ENCODE peak calls at places on chromosomes 6 and 20, in five cellular contexts. One of them, this sample, is unnamed.

GRCh38 chr20:62627901-62628612 is 14.2 kb upstream of the SLCO4A1 start:
- DNase-seq in ELR: peak
- DNase-seq in hippocampal formation: no peak
- DNase-seq in foreskin fibroblast: peak
- DNase-seq in activated gamma-delta T cell treated with anti-CD3 and anti-CD28 coated beads, Interleukin-2, amount 50 U/mL, for 16 hours: no peak
- DNase-seq in this sample: peak

GRCh38 chr6:129677634-129678325 is 32.2 kb downstream of the ARHGAP18 start:
- DNase-seq in activated gamma-delta T cell treated with anti-CD3 and anti-CD28 coated beads, Interleukin-2, amount 50 U/mL, for 16 hours: no peak
- DNase-seq in ELR: peak
- DNase-seq in foreskin fibroblast: no peak
- DNase-seq in hippocampal formation: no peak
- DNase-seq in this sample: peak

GRCh38 chr20:2872304-2873009 is 824 bp upstream of the PTPRA start:
- DNase-seq in ELR: peak
- DNase-seq in hippocampal formation: peak
- DNase-seq in foreskin fibroblast: peak
- DNase-seq in activated gamma-delta T cell treated with anti-CD3 and anti-CD28 coated beads, Interleukin-2, amount 50 U/mL, for 16 hours: peak
- DNase-seq in this sample: no peak

GRCh38 chr20:32979201-32979998 is 24.8 kb downstream of the SUN5 start:
- DNase-seq in foreskin fibroblast: no peak
- DNase-seq in activated gamma-delta T cell treated with anti-CD3 and anti-CD28 coated beads, Interleukin-2, amount 50 U/mL, for 16 hours: no peak
- DNase-seq in ELR: no peak
- DNase-seq in hippocampal formation: no peak
- DNase-seq in this sample: no peak

GRCh38 chr6:144013486-144013909 is 5.4 kb upstream of the PLAGL1 start:
- DNase-seq in hippocampal formation: peak
- DNase-seq in ELR: peak
- DNase-seq in activated gamma-delta T cell treated with anti-CD3 and anti-CD28 coated beads, Interleukin-2, amount 50 U/mL, for 16 hours: peak
- DNase-seq in foreskin fibroblast: peak
- DNase-seq in this sample: peak

GRCh38 chr20:46349742-46350056 is 41.4 kb upstream of the CDH22 start:
- DNase-seq in activated gamma-delta T cell treated with anti-CD3 and anti-CD28 coated beads, Interleukin-2, amount 50 U/mL, for 16 hours: no peak
- DNase-seq in hippocampal formation: no peak
- DNase-seq in ELR: no peak
- DNase-seq in foreskin fibroblast: no peak
- DNase-seq in this sample: no peak

GRCh38 chr20:47876348-47877056 is 91.2 kb upstream of the SULF2 start:
- DNase-seq in hippocampal formation: no peak
- DNase-seq in ELR: no peak
- DNase-seq in activated gamma-delta T cell treated with anti-CD3 and anti-CD28 coated beads, Interleukin-2, amount 50 U/mL, for 16 hours: no peak
- DNase-seq in foreskin fibroblast: no peak
- DNase-seq in this sample: no peak

GRCh38 chr6:108948252-108948651 is 100.0 kb downstream of the ARMC2 start:
- DNase-seq in activated gamma-delta T cell treated with anti-CD3 and anti-CD28 coated beads, Interleukin-2, amount 50 U/mL, for 16 hours: no peak
- DNase-seq in foreskin fibroblast: peak
- DNase-seq in ELR: no peak
- DNase-seq in hippocampal formation: peak
- DNase-seq in this sample: no peak

GRCh38 chr6:80540700-80541099 is 434.2 kb downstream of the BCKDHB start:
- DNase-seq in ELR: peak
- DNase-seq in activated gamma-delta T cell treated with anti-CD3 and anti-CD28 coated beads, Interleukin-2, amount 50 U/mL, for 16 hours: no peak
- DNase-seq in foreskin fibroblast: no peak
- DNase-seq in hippocampal formation: no peak
- DNase-seq in this sample: no peak

GRCh38 chr20:3814928-3815495 is 5.3 kb upstream of the AP5S1 start:
- DNase-seq in foreskin fibroblast: no peak
- DNase-seq in hippocampal formation: no peak
- DNase-seq in activated gamma-delta T cell treated with anti-CD3 and anti-CD28 coated beads, Interleukin-2, amount 50 U/mL, for 16 hours: no peak
- DNase-seq in ELR: no peak
- DNase-seq in this sample: no peak

GRCh38 chr20:50052550-50052949 is 60.4 kb downstream of the UBE2V1 start:
- DNase-seq in ELR: no peak
- DNase-seq in activated gamma-delta T cell treated with anti-CD3 and anti-CD28 coated beads, Interleukin-2, amount 50 U/mL, for 16 hours: no peak
- DNase-seq in foreskin fibroblast: no peak
- DNase-seq in hippocampal formation: no peak
- DNase-seq in this sample: no peak

GRCh38 chr6:137224890-137225198 is 5.7 kb upstream of the IFNGR1 start:
- DNase-seq in ELR: no peak
- DNase-seq in foreskin fibroblast: no peak
- DNase-seq in hippocampal formation: peak
- DNase-seq in activated gamma-delta T cell treated with anti-CD3 and anti-CD28 coated beads, Interleukin-2, amount 50 U/mL, for 16 hours: no peak
- DNase-seq in this sample: no peak

GRCh38 chr6:98041072-98041471 is 758.1 kb upstream of the MMS22L start:
- DNase-seq in foreskin fibroblast: no peak
- DNase-seq in ELR: no peak
- DNase-seq in hippocampal formation: no peak
- DNase-seq in activated gamma-delta T cell treated with anti-CD3 and anti-CD28 coated beads, Interleukin-2, amount 50 U/mL, for 16 hours: no peak
- DNase-seq in this sample: no peak

GRCh38 chr6:140708386-140708785 is 1333.9 kb upstream of the CITED2 start:
- DNase-seq in hippocampal formation: no peak
- DNase-seq in foreskin fibroblast: no peak
- DNase-seq in activated gamma-delta T cell treated with anti-CD3 and anti-CD28 coated beads, Interleukin-2, amount 50 U/mL, for 16 hours: no peak
- DNase-seq in ELR: no peak
- DNase-seq in this sample: no peak

GRCh38 chr6:170098428-170099170 is 192.3 kb downstream of the DLL1 start:
- DNase-seq in activated gamma-delta T cell treated with anti-CD3 and anti-CD28 coated beads, Interleukin-2, amount 50 U/mL, for 16 hours: no peak
- DNase-seq in ELR: no peak
- DNase-seq in foreskin fibroblast: no peak
- DNase-seq in hippocampal formation: no peak
- DNase-seq in this sample: no peak

GRCh38 chr6:82645536-82646230 is 282.1 kb downstream of the TPBG start:
- DNase-seq in foreskin fibroblast: no peak
- DNase-seq in hippocampal formation: no peak
- DNase-seq in activated gamma-delta T cell treated with anti-CD3 and anti-CD28 coated beads, Interleukin-2, amount 50 U/mL, for 16 hours: no peak
- DNase-seq in ELR: no peak
- DNase-seq in this sample: no peak

GRCh38 chr6:57068066-57068465 is 21.6 kb downstream of the KIAA1586 start:
- DNase-seq in activated gamma-delta T cell treated with anti-CD3 and anti-CD28 coated beads, Interleukin-2, amount 50 U/mL, for 16 hours: no peak
- DNase-seq in foreskin fibroblast: no peak
- DNase-seq in ELR: no peak
- DNase-seq in hippocampal formation: no peak
- DNase-seq in this sample: no peak

GRCh38 chr6:113490356-113490755 is 366.8 kb upstream of the MARCKS start:
- DNase-seq in hippocampal formation: no peak
- DNase-seq in activated gamma-delta T cell treated with anti-CD3 and anti-CD28 coated beads, Interleukin-2, amount 50 U/mL, for 16 hours: no peak
- DNase-seq in foreskin fibroblast: no peak
- DNase-seq in ELR: no peak
- DNase-seq in this sample: no peak

GRCh38 chr6:158314737-158315136 is 2.5 kb downstream of the TULP4 start:
- DNase-seq in foreskin fibroblast: no peak
- DNase-seq in activated gamma-delta T cell treated with anti-CD3 and anti-CD28 coated beads, Interleukin-2, amount 50 U/mL, for 16 hours: no peak
- DNase-seq in ELR: no peak
- DNase-seq in hippocampal formation: no peak
- DNase-seq in this sample: no peak

GRCh38 chr6:166097914-166098522 is 69.6 kb downstream of the TBXT start:
- DNase-seq in ELR: peak
- DNase-seq in foreskin fibroblast: no peak
- DNase-seq in activated gamma-delta T cell treated with anti-CD3 and anti-CD28 coated beads, Interleukin-2, amount 50 U/mL, for 16 hours: peak
- DNase-seq in hippocampal formation: peak
- DNase-seq in this sample: peak

GRCh38 chr20:52191132-52191435 is 495 bp downstream of the ZFP64 start:
- DNase-seq in activated gamma-delta T cell treated with anti-CD3 and anti-CD28 coated beads, Interleukin-2, amount 50 U/mL, for 16 hours: no peak
- DNase-seq in hippocampal formation: peak
- DNase-seq in ELR: peak
- DNase-seq in foreskin fibroblast: peak
- DNase-seq in this sample: no peak

GRCh38 chr20:63946986-63947637 is 9.1 kb downstream of the UCKL1 start:
- DNase-seq in foreskin fibroblast: no peak
- DNase-seq in activated gamma-delta T cell treated with anti-CD3 and anti-CD28 coated beads, Interleukin-2, amount 50 U/mL, for 16 hours: no peak
- DNase-seq in ELR: no peak
- DNase-seq in hippocampal formation: no peak
- DNase-seq in this sample: no peak

GRCh38 chr6:42332916-42333315 is 115.3 kb upstream of the MRPS10 start:
- DNase-seq in foreskin fibroblast: no peak
- DNase-seq in ELR: no peak
- DNase-seq in activated gamma-delta T cell treated with anti-CD3 and anti-CD28 coated beads, Interleukin-2, amount 50 U/mL, for 16 hours: no peak
- DNase-seq in hippocampal formation: no peak
- DNase-seq in this sample: no peak

GRCh38 chr6:64034331-64034730 is 398.7 kb downstream of the PHF3 start:
- DNase-seq in ELR: no peak
- DNase-seq in activated gamma-delta T cell treated with anti-CD3 and anti-CD28 coated beads, Interleukin-2, amount 50 U/mL, for 16 hours: no peak
- DNase-seq in hippocampal formation: no peak
- DNase-seq in foreskin fibroblast: no peak
- DNase-seq in this sample: no peak

This sample was measured in HT1080.